ENCODE peak calls at places on chromosomes 6 and 20, in four cellular contexts. U is B cell, R is H1, F is GM10248. V is an unnamed sample.

GRCh38 chr20:37911838-37912273 is 8.9 kb downstream of the VSTM2L start:
- DNase-seq in F (peak; percentile 50), R (peak; percentile 70), U (no peak), V (no peak)

GRCh38 chr6:151723152-151723551 is 84.3 kb upstream of the ESR1 start:
- DNase-seq in R (no peak), U (peak; percentile 44), F (peak; percentile 43), V (peak; percentile 33)

GRCh38 chr6:5290097-5290496 is 28.8 kb downstream of the FARS2 start:
- DNase-seq in U (no peak), F (no peak), R (no peak), V (no peak)

GRCh38 chr6:142975272-142975805 is 30.4 kb upstream of the HIVEP2 start:
- DNase-seq in R (no peak), F (no peak), U (no peak), V (no peak)

GRCh38 chr6:161232467-161232866 is 41.4 kb downstream of the AGPAT4 start:
- DNase-seq in U (no peak), R (no peak), F (no peak), V (no peak)

GRCh38 chr6:17865798-17866725 is 121.4 kb downstream of the KIF13A start:
- DNase-seq in F (no peak), R (no peak), U (no peak), V (no peak)

GRCh38 chr20:63037669-63038268 is 31.0 kb upstream of the BHLHE23 start:
- DNase-seq in R (no peak), U (no peak), F (no peak), V (no peak)

GRCh38 chr6:5782783-5783567 is 223.8 kb downstream of the NRN1 start:
- DNase-seq in U (no peak), F (no peak), R (no peak), V (no peak)

GRCh38 chr6:136740050-136740974 is 52.0 kb downstream of the MAP3K5 start:
- DNase-seq in U (no peak), R (no peak), F (no peak), V (no peak)

GRCh38 chr6:166686317-166686716 is 59.3 kb upstream of the RPS6KA2 start:
- DNase-seq in U (no peak), F (no peak), R (no peak), V (no peak)

GRCh38 chr6:46302816-46303215 is 132.0 kb upstream of the ENPP5 start:
- DNase-seq in F (no peak), R (no peak), U (no peak), V (no peak)

GRCh38 chr6:150355932-150356331 is 12.9 kb upstream of the IYD start:
- DNase-seq in F (no peak), R (no peak), U (no peak), V (no peak)

GRCh38 chr20:58127731-58128130 is 100.7 kb downstream of the ANKRD60 start:
- DNase-seq in U (no peak), F (no peak), R (peak; percentile 32), V (no peak)

GRCh38 chr6:32224696-32225095 is 829 bp upstream of the NOTCH4 start:
- DNase-seq in R (no peak), F (no peak), U (peak; percentile 64), V (no peak)

GRCh38 chr6:111105578-111105977 is 18.3 kb downstream of the SLC16A10 start:
- DNase-seq in U (no peak), F (no peak), R (no peak), V (no peak)

GRCh38 chr6:12032783-12033573 is 20.9 kb downstream of the HIVEP1 start:
- DNase-seq in U (no peak), R (no peak), F (no peak), V (no peak)

GRCh38 chr6:12036766-12037165 is 24.7 kb downstream of the HIVEP1 start:
- DNase-seq in U (no peak), R (no peak), F (no peak), V (no peak)

GRCh38 chr6:12033770-12034169 is 21.7 kb downstream of the HIVEP1 start:
- DNase-seq in R (no peak), F (no peak), U (no peak), V (no peak)

GRCh38 chr6:12034349-12034748 is 22.2 kb downstream of the HIVEP1 start:
- DNase-seq in U (no peak), F (no peak), R (no peak), V (no peak)

DNA sequence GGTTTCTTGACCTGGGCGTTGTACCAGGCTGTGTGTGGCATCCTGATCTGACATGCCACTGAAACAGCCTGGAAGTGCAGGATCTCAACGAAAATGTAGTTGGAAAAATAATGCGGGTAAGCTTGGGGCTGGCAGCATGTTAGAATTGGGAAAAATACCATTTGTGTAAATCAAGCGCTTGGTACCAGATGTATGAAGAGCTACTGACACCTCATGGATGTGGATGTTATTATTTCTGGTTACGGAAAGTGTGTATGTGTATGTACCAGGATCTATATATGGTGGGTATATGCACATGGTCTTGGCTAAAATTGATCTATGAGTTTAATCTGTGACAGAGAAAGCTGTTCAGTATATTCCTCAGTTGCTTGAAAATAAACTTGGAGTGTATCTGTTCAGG is 22.7 kb downstream of the HIVEP1 start:
- DNase-seq in R (no peak), U (no peak), F (no peak), V (no peak)
- TF ChIP-seq CTCF in R (no peak), U (no peak), F (no peak), V (no peak)

GRCh38 chr6:54876871-54877270 is 30.3 kb downstream of the FAM83B start:
- DNase-seq in U (no peak), F (no peak), R (no peak), V (no peak)

GRCh38 chr6:54876365-54876764 is 29.8 kb downstream of the FAM83B start:
- DNase-seq in U (no peak), F (no peak), R (no peak), V (no peak)

GRCh38 chr6:54879188-54879985 is 32.8 kb downstream of the FAM83B start:
- DNase-seq in U (no peak), F (no peak), R (no peak), V (no peak)

GRCh38 chr6:54877713-54878317 is 31.2 kb downstream of the FAM83B start:
- DNase-seq in U (no peak), R (no peak), F (no peak), V (peak; percentile 6)

GRCh38 chr6:54878705-54879104 is 32.1 kb downstream of the FAM83B start:
- DNase-seq in U (no peak), R (no peak), F (no peak), V (no peak)
- TF ChIP-seq CTCF in U (no peak), R (no peak), F (no peak), V (no peak)

GRCh38 chr6:99545442-99545841 is 23.0 kb downstream of the CCNC start:
- DNase-seq in U (no peak), F (no peak), R (no peak), V (no peak)

GRCh38 chr6:99547526-99547925 is 20.9 kb downstream of the CCNC start:
- DNase-seq in F (no peak), U (no peak), R (no peak), V (no peak)

GRCh38 chr6:99548706-99549105 is 19.8 kb downstream of the CCNC start:
- DNase-seq in F (no peak), R (no peak), U (no peak), V (no peak)

DNA sequence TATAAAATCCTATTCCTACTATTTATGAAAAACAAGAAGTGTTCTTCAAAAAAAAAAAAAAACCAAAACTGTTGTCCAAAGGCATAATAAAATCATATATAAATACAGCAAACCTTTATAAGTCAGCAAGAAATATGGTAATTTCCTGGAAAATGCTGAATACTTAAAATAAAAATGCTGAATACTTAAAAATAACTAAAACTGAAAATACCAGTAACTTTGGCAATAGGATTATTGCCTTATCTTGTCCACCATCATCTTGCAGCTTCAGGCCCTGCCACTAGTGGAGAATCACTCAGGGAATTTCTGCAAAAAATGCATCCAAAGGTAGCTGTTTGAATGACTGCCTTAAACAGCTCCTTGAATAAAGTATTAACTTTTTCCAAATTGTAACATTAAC is 24.5 kb downstream of the CCNC start:
- DNase-seq in F (no peak), U (no peak), R (no peak), V (no peak)
- TF ChIP-seq CTCF in F (no peak), U (no peak), R (no peak), V (no peak)

DNA sequence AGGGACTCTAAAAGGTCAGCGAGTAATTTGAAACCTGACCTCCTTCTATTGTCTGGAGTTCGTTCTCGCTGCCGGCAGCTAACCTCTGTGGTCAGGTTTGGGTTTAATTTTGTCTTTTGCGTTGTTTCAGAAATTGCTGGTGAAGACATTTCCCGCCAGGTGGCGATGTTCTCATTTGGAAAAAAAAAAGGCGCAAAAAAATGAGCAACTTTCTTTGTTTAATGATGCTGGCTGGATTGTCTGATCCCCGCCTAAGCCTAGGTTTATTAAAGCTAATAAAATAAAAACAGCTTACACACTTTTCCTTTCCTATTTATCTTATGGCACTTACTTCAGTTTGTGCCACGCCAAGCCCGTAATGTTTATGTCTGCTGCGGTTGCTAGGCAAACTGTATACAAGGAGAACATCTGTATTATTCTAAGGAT is 205.5 kb downstream of the DOK5 start:
- DNase-seq in U (no peak), F (peak; percentile 19), R (peak; percentile 70), V (peak; percentile 17)
- TF ChIP-seq CTCF in U (peak; percentile 69), F (peak; percentile 65), R (no peak), V (peak; percentile 44)